ENCODE peak calls at places on chromosome 2, in eight cellular contexts. K is NCI-H1417; F is sigmoid colon; H is AG04450; I is NCI-H1105 treated with DMSO at 0.1 percent for 48 hours; Q is activated naive CD4-positive, alpha-beta T cell; C is astrocyte of the spinal cord; G is EL. E is an unnamed sample.

GRCh38 chr2:197873293-197873701 is 68.9 kb downstream of the PLCL1 start:
- DNase-seq in Q (no peak), I (no peak), G (peak; percentile 80), F (no peak), C (peak; percentile 93), H (peak; percentile 32), K (no peak), E (peak; percentile 55)

GRCh38 chr2:104768694-104769093 is 85.2 kb upstream of the POU3F3 start:
- DNase-seq in F (no peak), G (no peak), Q (no peak), K (no peak), C (peak; percentile 77), H (no peak), I (no peak), E (no peak)

GRCh38 chr2:237258146-237258545 is 155.8 kb downstream of the COL6A3 start:
- DNase-seq in H (no peak), F (no peak), I (no peak), C (peak; percentile 37), Q (no peak), G (peak; percentile 22), K (no peak), E (no peak)

GRCh38 chr2:157497603-157498314 is 53.9 kb upstream of the CYTIP start:
- DNase-seq in H (no peak), K (peak; percentile 39), I (peak; percentile 48), C (peak; percentile 48), G (peak; percentile 31), Q (no peak), F (no peak), E (peak; percentile 25)

GRCh38 chr2:11175293-11175795 is 20.1 kb downstream of the SLC66A3 start:
- DNase-seq in H (no peak), G (peak; percentile 68), Q (no peak), C (peak; percentile 79), F (peak; percentile 27), I (no peak), K (no peak), E (peak; percentile 74)

GRCh38 chr2:177772529-177772928 is 300.0 kb downstream of the PDE11A start:
- DNase-seq in F (no peak), C (peak; percentile 65), G (peak; percentile 29), H (no peak), I (peak; percentile 2), Q (no peak), K (peak; percentile 5), E (peak; percentile 40)

GRCh38 chr2:197615033-197615652 is 60.2 kb downstream of the RFTN2 start:
- DNase-seq in K (no peak), H (no peak), Q (no peak), C (no peak), F (no peak), I (no peak), G (no peak), E (no peak)

GRCh38 chr2:85666435-85666924 is 1.5 kb downstream of the SFTPB start:
- DNase-seq in F (peak; percentile 68), C (no peak), G (no peak), K (no peak), H (no peak), Q (no peak), I (no peak), E (no peak)

GRCh38 chr2:98013407-98014042 is 17.8 kb upstream of the TMEM131 start:
- DNase-seq in I (no peak), H (peak; percentile 10), F (no peak), Q (no peak), K (no peak), C (peak; percentile 48), G (peak; percentile 25), E (peak; percentile 34)

GRCh38 chr2:54864727-54865126 is 141.3 kb downstream of the EML6 start:
- DNase-seq in Q (no peak), C (no peak), F (no peak), I (no peak), G (no peak), K (no peak), H (no peak), E (no peak)

GRCh38 chr2:8409461-8410260 is 272.2 kb upstream of the ID2 start:
- DNase-seq in F (no peak), G (no peak), H (no peak), Q (no peak), C (no peak), I (no peak), K (no peak), E (peak; percentile 18)

GRCh38 chr2:191636235-191636543 is 41.7 kb upstream of the NABP1 start:
- DNase-seq in I (no peak), C (peak; percentile 91), F (no peak), G (peak; percentile 90), H (peak; percentile 74), K (no peak), Q (no peak), E (peak; percentile 89)

GRCh38 chr2:217994776-217995274 is 8.0 kb downstream of the TNS1 start:
- DNase-seq in F (no peak), I (no peak), H (peak; percentile 21), C (peak; percentile 52), Q (no peak), G (peak; percentile 88), K (no peak), E (peak; percentile 75)